ENCODE peak calls at places on chromosomes 7 and 10, in nine cellular contexts. Q is GM23338, I is fibroblast of the aortic adventitia, U is heart left ventricle, G is lower lobe of right lung, V is dorsolateral prefrontal cortex, C is testis, H is ovary, N is gastrocnemius medialis. Y is an unnamed sample.

GRCh38 chr7:66099551-66100407 is 14.9 kb upstream of the CRCP start:
- DNase-seq in Q (peak), I (peak), U (peak), G (peak), V (peak), C (peak), H (peak), N (peak), Y (peak)

GRCh38 chr7:25716421-25716820 is 435.6 kb upstream of the NFE2L3 start:
- DNase-seq in Q (no peak), I (no peak), U (no peak), G (no peak), V (no peak), C (no peak), H (no peak), N (no peak), Y (no peak)

GRCh38 chr10:127755758-127756157 is 18.8 kb downstream of the FOXI2 start:
- DNase-seq in Q (no peak), I (no peak), U (no peak), G (no peak), V (no peak), C (no peak), H (no peak), N (no peak), Y (no peak)

GRCh38 chr10:69807696-69808095 is 6.0 kb downstream of the COL13A1 start:
- DNase-seq in Q (peak), I (peak), U (no peak), G (no peak), V (no peak), C (no peak), H (no peak), N (no peak), Y (peak)

GRCh38 chr10:121974019-121974534 is 940 bp downstream of the NSMCE4A start:
- DNase-seq in Q (peak), I (no peak), U (no peak), G (no peak), V (no peak), C (no peak), H (no peak), N (no peak), Y (no peak)

GRCh38 chr10:78721231-78721630 is 347.5 kb upstream of the ZMIZ1 start:
- DNase-seq in Q (no peak), I (no peak), U (no peak), G (no peak), V (no peak), C (no peak), H (no peak), N (no peak), Y (no peak)

GRCh38 chr10:71092812-71093391 is 119.5 kb upstream of the UNC5B start:
- DNase-seq in Q (no peak), I (no peak), U (no peak), G (no peak), V (no peak), C (no peak), H (no peak), N (no peak), Y (no peak)

GRCh38 chr10:22712959-22713852 is 1.2 kb downstream of the PIP4K2A start:
- DNase-seq in Q (peak), I (no peak), U (peak), G (peak), V (peak), C (peak), H (peak), N (no peak), Y (peak)

GRCh38 chr10:4242561-4243035 is 457.6 kb upstream of the KLF6 start:
- DNase-seq in Q (no peak), I (peak), U (peak), G (no peak), V (no peak), C (peak), H (no peak), N (no peak), Y (peak)

GRCh38 chr7:141094336-141095070 is 20.6 kb downstream of the TMEM178B start:
- DNase-seq in Q (peak), I (no peak), U (no peak), G (no peak), V (no peak), C (no peak), H (no peak), N (no peak), Y (no peak)

GRCh38 chr10:100562806-100563293 is 27.1 kb downstream of the HIF1AN start:
- DNase-seq in Q (peak), I (peak), U (no peak), G (no peak), V (peak), C (peak), H (no peak), N (no peak), Y (peak)

GRCh38 chr7:21429786-21430574 is 2.1 kb downstream of the SP4 start:
- DNase-seq in Q (peak), I (no peak), U (no peak), G (no peak), V (no peak), C (no peak), H (no peak), N (no peak), Y (no peak)

GRCh38 chr10:70331486-70332268 is 47.9 kb upstream of the NPFFR1 start:
- DNase-seq in Q (peak), I (peak), U (peak), G (no peak), V (peak), C (peak), H (no peak), N (peak), Y (peak)

GRCh38 chr10:93422121-93422520 is 60.0 kb downstream of the MYOF start:
- DNase-seq in Q (no peak), I (no peak), U (peak), G (no peak), V (no peak), C (no peak), H (no peak), N (no peak), Y (peak)

GRCh38 chr10:75297021-75297599 is 61.4 kb upstream of the COMTD1 start:
- DNase-seq in Q (no peak), I (no peak), U (no peak), G (no peak), V (no peak), C (no peak), H (no peak), N (no peak), Y (no peak)

GRCh38 chr7:17745588-17745987 is 194.7 kb downstream of the SNX13 start:
- DNase-seq in Q (no peak), I (no peak), U (no peak), G (no peak), V (no peak), C (no peak), H (no peak), N (no peak), Y (no peak)

GRCh38 chr7:8566016-8566415 is 132.6 kb downstream of the NXPH1 start:
- DNase-seq in Q (no peak), I (no peak), U (no peak), G (no peak), V (no peak), C (no peak), H (no peak), N (no peak), Y (no peak)

GRCh38 chr10:33801705-33802104 is 467.2 kb upstream of the NRP1 start:
- DNase-seq in Q (no peak), I (no peak), U (no peak), G (no peak), V (no peak), C (no peak), H (no peak), N (peak), Y (peak)

GRCh38 chr10:118850418-118851061 is 95.8 kb upstream of the CACUL1 start:
- DNase-seq in Q (peak), I (peak), U (peak), G (peak), V (peak), C (peak), H (peak), N (peak), Y (peak)

GRCh38 chr10:1608408-1609037 is 128.8 kb downstream of the ADARB2 start:
- DNase-seq in Q (peak), I (no peak), U (no peak), G (no peak), V (no peak), C (no peak), H (no peak), N (no peak), Y (no peak)

GRCh38 chr7:124201768-124202349 is 169.0 kb upstream of the TMEM229A start:
- DNase-seq in Q (no peak), I (no peak), U (no peak), G (no peak), V (no peak), C (no peak), H (no peak), N (no peak), Y (peak)

GRCh38 chr7:98976396-98977185 is 98.3 kb downstream of the TRRAP start:
- DNase-seq in Q (no peak), I (no peak), U (no peak), G (no peak), V (no peak), C (peak), H (no peak), N (no peak), Y (no peak)

GRCh38 chr7:98669417-98670015 is 52.4 kb downstream of the NPTX2 start:
- DNase-seq in Q (no peak), I (no peak), U (peak), G (no peak), V (no peak), C (peak), H (no peak), N (no peak), Y (no peak)

GRCh38 chr7:66575398-66575797 is 53.3 kb upstream of the KCTD7 start:
- DNase-seq in Q (no peak), I (no peak), U (no peak), G (no peak), V (no peak), C (no peak), H (no peak), N (no peak), Y (no peak)

GRCh38 chr10:22629843-22630228 is 84.5 kb downstream of the PIP4K2A start:
- DNase-seq in Q (no peak), I (no peak), U (no peak), G (no peak), V (no peak), C (no peak), H (no peak), N (no peak), Y (no peak)

GRCh38 chr7:42805601-42806000 is 106.3 kb downstream of the C7orf25 start:
- DNase-seq in Q (no peak), I (no peak), U (no peak), G (no peak), V (no peak), C (no peak), H (no peak), N (no peak), Y (no peak)

GRCh38 chr7:41579961-41580935 is 122.6 kb downstream of the INHBA start:
- DNase-seq in Q (no peak), I (peak), U (no peak), G (no peak), V (no peak), C (no peak), H (no peak), N (no peak), Y (peak)

GRCh38 chr10:9244880-9245279 is 1190.4 kb downstream of the GATA3 start:
- DNase-seq in Q (no peak), I (no peak), U (no peak), G (no peak), V (no peak), C (no peak), H (no peak), N (no peak), Y (no peak)

GRCh38 chr7:114255404-114255841 is 159.2 kb upstream of the FOXP2 start:
- DNase-seq in Q (no peak), I (no peak), U (no peak), G (peak), V (peak), C (no peak), H (no peak), N (no peak), Y (no peak)

GRCh38 chr10:819326-819725 is 112.2 kb downstream of the LARP4B start:
- DNase-seq in Q (no peak), I (peak), U (no peak), G (no peak), V (no peak), C (no peak), H (no peak), N (no peak), Y (peak)

GRCh38 chr7:116786791-116787443 is 75.5 kb upstream of the CAPZA2 start:
- DNase-seq in Q (peak), I (peak), U (no peak), G (no peak), V (no peak), C (no peak), H (no peak), N (no peak), Y (peak)

DNA sequence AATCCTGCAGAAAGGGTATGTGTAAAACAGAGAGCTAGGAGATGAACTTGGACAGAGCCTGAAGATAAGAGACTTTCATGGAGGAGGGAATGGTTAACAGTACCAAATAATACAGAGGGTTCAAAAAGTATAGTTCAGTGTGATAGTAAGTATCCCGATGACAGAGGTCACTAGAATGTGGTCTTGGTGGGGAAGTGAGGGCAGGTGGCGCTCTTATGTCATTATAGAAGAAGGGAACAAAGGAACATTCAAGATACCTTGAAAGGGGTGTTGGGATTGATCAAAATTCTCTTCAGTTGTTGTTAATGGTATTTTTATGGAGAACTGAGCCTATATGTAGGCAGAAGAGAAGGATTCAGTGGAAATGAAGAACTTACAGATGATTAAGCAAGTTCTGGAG is 312.5 kb downstream of the SUGCT start:
- DNase-seq in Q (peak), I (no peak), U (no peak), G (no peak), V (no peak), C (no peak), H (no peak), N (no peak), Y (no peak)
- TF ChIP-seq CTCF in Q (peak), I (no peak), U (no peak), G (no peak), V (no peak), C (no peak), H (no peak), N (no peak), Y (no peak)

GRCh38 chr10:26566525-26567348 is 128.6 kb downstream of the APBB1IP start:
- DNase-seq in Q (peak), I (no peak), U (no peak), G (no peak), V (no peak), C (peak), H (no peak), N (no peak), Y (no peak)

GRCh38 chr10:26571655-26572054 is 125.8 kb upstream of the PDSS1 start:
- DNase-seq in Q (no peak), I (no peak), U (no peak), G (no peak), V (no peak), C (no peak), H (no peak), N (no peak), Y (no peak)

DNA sequence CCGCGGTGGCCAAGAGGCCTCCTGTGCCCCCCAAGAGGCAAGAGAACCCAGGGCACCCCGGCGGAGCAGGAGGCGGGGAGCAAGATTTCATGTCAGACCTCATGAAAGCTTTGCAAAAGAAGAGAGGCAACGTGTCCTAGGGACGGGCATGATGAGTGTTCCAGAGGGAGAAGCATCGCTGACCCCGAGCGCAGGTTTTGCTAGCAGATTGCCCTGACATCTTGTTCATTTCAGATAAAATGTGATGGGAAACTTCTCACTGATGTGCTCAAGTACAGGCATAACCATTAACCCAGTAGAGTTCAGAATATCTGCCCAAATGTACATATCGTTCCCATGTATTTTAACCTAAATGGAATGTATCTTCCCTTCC is 129.2 kb downstream of the APBB1IP start:
- DNase-seq in Q (no peak), I (no peak), U (no peak), G (no peak), V (no peak), C (peak), H (no peak), N (no peak), Y (no peak)
- H3K4me3 ChIP-seq in Q (peak), I (no peak), U (peak), G (no peak), V (no peak), C (no peak), H (no peak), N (no peak), Y (peak)

DNA sequence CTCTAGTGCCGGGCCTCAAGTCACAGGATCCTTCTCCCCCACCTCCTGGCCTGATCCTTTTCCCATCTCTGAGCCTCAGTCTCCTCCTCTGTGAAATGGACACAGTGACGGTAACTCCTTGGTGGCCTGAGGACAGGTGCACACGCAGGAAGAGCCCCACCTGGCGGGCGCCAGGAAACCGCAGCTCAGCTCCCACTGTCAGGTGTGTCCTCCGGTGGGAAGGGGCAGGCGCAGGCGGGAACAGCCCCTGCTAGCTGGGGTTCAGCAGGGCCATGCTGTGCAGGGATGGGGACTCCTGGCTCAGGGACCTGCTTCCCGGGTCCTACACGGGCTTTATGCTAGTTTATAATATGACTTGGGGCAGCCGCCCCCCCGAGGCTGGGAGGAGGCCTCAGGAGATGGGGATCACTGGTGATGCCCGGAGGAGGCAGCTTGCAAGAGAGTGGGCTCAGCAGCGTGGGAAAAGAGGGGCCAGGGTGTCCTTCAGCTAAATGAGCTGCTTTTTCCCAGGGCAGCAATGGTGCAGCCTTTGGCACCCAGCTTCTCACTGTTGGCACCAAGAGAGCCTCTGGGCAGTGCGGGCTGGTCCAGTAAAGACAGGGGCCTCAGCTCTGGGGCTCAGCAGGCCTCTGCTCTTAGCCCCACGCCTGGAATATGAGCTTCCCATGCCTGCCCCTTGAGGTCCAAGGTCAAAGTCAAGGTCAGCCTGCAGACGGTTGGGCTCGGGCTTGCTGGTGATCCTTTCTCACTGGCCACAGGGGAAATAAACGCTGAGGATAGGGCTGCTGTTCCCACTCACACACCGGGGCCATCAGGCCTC is 68.0 kb upstream of the FAM20C start:
- DNase-seq in Q (peak), I (no peak), U (no peak), G (no peak), V (no peak), C (no peak), H (no peak), N (no peak), Y (no peak)
- TF ChIP-seq CTCF in Q (peak), I (no peak), U (no peak), G (no peak), V (no peak), C (no peak), H (no peak), N (no peak), Y (no peak)

GRCh38 chr10:126169899-126170298 is 218.4 kb downstream of the ADAM12 start:
- DNase-seq in Q (no peak), I (no peak), U (no peak), G (no peak), V (no peak), C (no peak), H (no peak), N (no peak), Y (no peak)

GRCh38 chr10:126175586-126176258 is 212.6 kb downstream of the ADAM12 start:
- DNase-seq in Q (no peak), I (no peak), U (no peak), G (no peak), V (no peak), C (peak), H (no peak), N (no peak), Y (peak)

GRCh38 chr10:126170367-126170766 is 217.9 kb downstream of the ADAM12 start:
- DNase-seq in Q (no peak), I (no peak), U (no peak), G (no peak), V (no peak), C (no peak), H (no peak), N (no peak), Y (no peak)

GRCh38 chr10:126166797-126167196 is 221.5 kb downstream of the ADAM12 start:
- DNase-seq in Q (no peak), I (no peak), U (no peak), G (no peak), V (no peak), C (no peak), H (no peak), N (no peak), Y (no peak)

GRCh38 chr10:126171555-126171954 is 216.7 kb downstream of the ADAM12 start:
- DNase-seq in Q (no peak), I (peak), U (no peak), G (no peak), V (no peak), C (no peak), H (no peak), N (no peak), Y (peak)
- H3K4me3 ChIP-seq in Q (no peak), I (peak), U (peak), G (no peak), V (no peak), C (no peak), H (no peak), N (no peak), Y (no peak)

GRCh38 chr10:30387646-30388243 is 38.7 kb upstream of the MTPAP start:
- DNase-seq in Q (no peak), I (peak), U (no peak), G (no peak), V (no peak), C (no peak), H (no peak), N (no peak), Y (peak)
- TF ChIP-seq CTCF in Q (no peak), I (no peak), U (no peak), G (no peak), V (no peak), C (no peak), H (no peak), N (no peak), Y (peak)

GRCh38 chr7:151901313-151901669 is 24.4 kb upstream of the PRKAG2 start:
- DNase-seq in Q (no peak), I (no peak), U (no peak), G (no peak), V (no peak), C (peak), H (no peak), N (peak), Y (no peak)

GRCh38 chr7:151902306-151902705 is 25.4 kb upstream of the PRKAG2 start:
- DNase-seq in Q (no peak), I (no peak), U (no peak), G (no peak), V (no peak), C (no peak), H (no peak), N (no peak), Y (no peak)

GRCh38 chr7:151901828-151902227 is 24.9 kb upstream of the PRKAG2 start:
- DNase-seq in Q (no peak), I (no peak), U (no peak), G (no peak), V (no peak), C (no peak), H (no peak), N (no peak), Y (no peak)

GRCh38 chr7:151899513-151900360 is 22.8 kb upstream of the PRKAG2 start:
- DNase-seq in Q (no peak), I (no peak), U (no peak), G (no peak), V (no peak), C (no peak), H (no peak), N (no peak), Y (no peak)

DNA sequence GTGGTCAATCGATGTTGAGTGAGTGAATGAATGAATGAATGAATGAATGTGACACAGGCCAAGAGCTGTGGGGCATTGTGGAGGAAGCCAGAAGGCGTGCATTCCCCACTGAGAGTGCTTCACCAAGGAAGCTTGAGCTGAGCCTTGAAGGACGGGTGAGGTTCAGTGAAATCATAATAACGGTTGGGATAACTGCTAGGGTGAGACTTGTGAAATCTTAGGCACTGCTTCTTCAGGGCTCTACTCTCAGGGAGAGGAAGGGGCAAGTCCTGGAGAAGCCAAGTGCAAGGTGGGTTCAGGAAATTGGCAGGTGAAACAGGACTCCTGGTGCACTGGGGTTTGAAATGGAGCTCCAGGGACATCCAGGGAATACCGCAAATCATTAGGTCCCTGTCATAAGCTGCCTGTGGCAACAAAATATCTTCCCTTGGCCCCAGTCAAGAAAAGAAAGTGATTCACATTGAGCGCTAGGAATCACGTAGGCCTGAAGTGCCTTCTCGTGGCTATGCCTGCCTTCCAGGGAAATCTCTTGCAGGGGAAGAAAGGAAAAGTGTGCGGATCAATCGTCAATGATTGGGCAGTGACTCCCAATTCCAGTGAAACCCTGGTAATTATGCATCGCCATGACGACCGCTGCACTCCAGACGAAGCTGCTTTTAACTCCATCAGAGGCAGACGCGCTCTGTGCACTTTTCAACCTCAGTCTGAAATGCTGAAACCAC is 23.8 kb upstream of the PRKAG2 start:
- DNase-seq in Q (no peak), I (peak), U (no peak), G (no peak), V (no peak), C (no peak), H (no peak), N (no peak), Y (no peak)
- H3K4me3 ChIP-seq in Q (no peak), I (peak), U (no peak), G (no peak), V (no peak), C (no peak), H (no peak), N (no peak), Y (no peak)

Y was measured in astrocyte of the spinal cord.